ENCODE peak calls at places on chromosome 2, in eight cellular contexts. D is foreskin fibroblast; A is fibroblast of mammary gland; N is effector memory CD4-positive, alpha-beta T cell; I is A549; Z is PC-9; P is aorta; M is CD8-positive, alpha-beta memory T cell. X is an unnamed sample.

GRCh38 chr2:235533616-235534385 is 40.0 kb downstream of the AGAP1 start:
- DNase-seq in A (no peak), Z (no peak), D (no peak), P (no peak), N (no peak), M (no peak), I (no peak), X (no peak)

GRCh38 chr2:234496442-234496834 is 443 bp downstream of the ARL4C start:
- DNase-seq in Z (peak; percentile 52), P (no peak), M (peak; percentile 76), A (peak; percentile 25), I (no peak), D (no peak), N (peak; percentile 31), X (no peak)

GRCh38 chr2:217451634-217452033 is 551.2 kb downstream of the TNS1 start:
- DNase-seq in I (peak; percentile 34), A (peak; percentile 57), Z (peak; percentile 78), P (no peak), D (no peak), M (no peak), N (no peak), X (no peak)

GRCh38 chr2:128779301-128780095 is 460.8 kb upstream of the HS6ST1 start:
- DNase-seq in N (no peak), P (no peak), D (no peak), A (no peak), Z (no peak), I (no peak), M (no peak), X (no peak)

GRCh38 chr2:143525006-143525405 is 395.8 kb downstream of the ARHGAP15 start:
- DNase-seq in D (peak; percentile 44), Z (no peak), M (no peak), A (peak; percentile 11), N (no peak), I (no peak), P (no peak), X (no peak)

GRCh38 chr2:55919574-55919973 is 4.0 kb downstream of the EFEMP1 start:
- DNase-seq in N (no peak), I (no peak), P (no peak), D (no peak), M (no peak), A (no peak), Z (no peak), X (no peak)

GRCh38 chr2:162839419-162839818 is 852 bp upstream of the KCNH7 start:
- DNase-seq in P (no peak), D (no peak), N (no peak), I (no peak), Z (no peak), M (no peak), A (no peak), X (no peak)

GRCh38 chr2:120094795-120095194 is 81.9 kb downstream of the EPB41L5 start:
- DNase-seq in A (no peak), I (no peak), P (no peak), N (no peak), Z (no peak), D (no peak), M (no peak), X (no peak)

GRCh38 chr2:226623587-226624368 is 175.8 kb downstream of the IRS1 start:
- DNase-seq in P (no peak), N (no peak), A (no peak), D (no peak), M (no peak), Z (no peak), I (no peak), X (no peak)
- H3K4me3 ChIP-seq in P (no peak overlapping the region), N (no peak overlapping the region), A (no peak overlapping the region), D (no peak overlapping the region), M (no peak overlapping the region), Z (no peak overlapping the region), I (no peak overlapping the region), X (no peak overlapping the region)

GRCh38 chr2:112096098-112096497 is 41.0 kb downstream of the TMEM87B start:
- DNase-seq in D (no peak), Z (no peak), A (peak; percentile 40), P (no peak), I (no peak), M (no peak), N (no peak), X (no peak)
- H3K4me3 ChIP-seq in D (no peak overlapping the region), Z (no peak overlapping the region), A (no peak overlapping the region), P (no peak overlapping the region), I (no peak overlapping the region), M (no peak overlapping the region), N (no peak overlapping the region), X (no peak overlapping the region)

GRCh38 chr2:161116463-161116960 is 43.7 kb upstream of the TANK start:
- DNase-seq in I (no peak), M (no peak), A (no peak), Z (no peak), P (no peak), N (no peak), D (no peak), X (no peak)
- H3K4me3 ChIP-seq in I (no peak overlapping the region), M (no peak overlapping the region), A (no peak overlapping the region), Z (no peak overlapping the region), P (no peak overlapping the region), N (no peak overlapping the region), D (no peak overlapping the region), X (no peak overlapping the region)

GRCh38 chr2:176159678-176160250 is 2.7 kb downstream of the HOXD3 start:
- DNase-seq in Z (no peak), A (no peak), N (no peak), M (no peak), D (no peak), P (no peak), I (no peak), X (no peak)
- H3K4me3 ChIP-seq in Z (no peak overlapping the region), A (no peak overlapping the region), N (no peak overlapping the region), M (no peak overlapping the region), D (no peak overlapping the region), P (peak overlapping the region; percentile 10), I (no peak overlapping the region), X (no peak overlapping the region)

GRCh38 chr2:106991866-106992265 is 105.9 kb upstream of the ST6GAL2 start:
- DNase-seq in N (no peak), A (peak; percentile 42), M (no peak), P (no peak), D (peak; percentile 33), Z (no peak), I (no peak), X (no peak)
- H3K4me3 ChIP-seq in N (no peak overlapping the region), A (no peak overlapping the region), M (no peak overlapping the region), P (no peak overlapping the region), D (no peak overlapping the region), Z (no peak overlapping the region), I (no peak overlapping the region), X (no peak overlapping the region)

GRCh38 chr2:43905871-43906270 is 67.1 kb downstream of the ABCG8 start:
- DNase-seq in Z (no peak), I (no peak), P (no peak), A (no peak), M (no peak), D (no peak), N (no peak), X (no peak)
- H3K4me3 ChIP-seq in Z (no peak overlapping the region), I (no peak overlapping the region), P (no peak overlapping the region), A (no peak overlapping the region), M (no peak overlapping the region), D (no peak overlapping the region), N (no peak overlapping the region), X (no peak overlapping the region)

DNA sequence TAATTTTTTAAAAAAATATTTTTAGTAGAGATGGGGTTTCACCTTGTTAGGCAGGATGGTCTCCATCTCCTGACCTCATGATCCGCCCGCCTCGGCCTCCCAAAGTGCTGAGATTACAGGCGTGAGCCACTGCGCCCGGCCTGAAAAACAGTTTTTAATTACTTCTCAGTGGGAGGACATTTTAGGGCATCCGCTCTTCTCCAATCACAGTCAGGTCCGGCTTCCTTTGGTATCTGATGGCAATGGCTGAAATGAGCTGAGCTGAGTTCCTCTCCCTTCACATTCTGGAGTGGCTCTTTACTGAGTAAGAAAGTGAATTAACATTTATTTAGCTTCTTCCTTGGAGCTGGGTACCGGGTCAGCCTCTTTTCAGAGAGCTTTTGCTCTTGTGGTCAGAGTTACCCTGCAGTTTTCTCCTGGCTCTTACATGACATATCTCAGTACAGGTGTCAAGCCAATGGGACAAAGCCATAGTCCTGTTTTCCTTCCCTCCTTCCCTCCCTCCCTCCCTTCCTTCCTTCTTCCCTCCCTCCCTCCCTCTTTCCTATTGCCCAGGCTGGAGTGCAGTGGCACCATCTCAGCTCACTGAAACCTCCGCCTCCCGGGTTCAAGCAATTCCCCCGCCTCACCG is 1.1 kb upstream of the TTC27 start:
- DNase-seq in P (no peak), M (no peak), D (no peak), A (no peak), N (no peak), I (no peak), Z (no peak), X (no peak)
- H3K4me3 ChIP-seq in P (no peak overlapping the region), M (no peak overlapping the region), D (no peak overlapping the region), A (no peak overlapping the region), N (no peak overlapping the region), I (no peak overlapping the region), Z (no peak overlapping the region), X (no peak overlapping the region)